ENCODE peak calls at places on chromosomes 12 and 14, in nine cellular contexts. M, N, D, S, W, E, J, G and C are unnamed samples.

GRCh38 chr14:102772781-102773570 is 4.3 kb upstream of the TRAF3 start:
- DNase-seq in M (no peak), N (no peak), D (no peak), S (no peak), W (no peak), E (peak; percentile 50), J (no peak), G (no peak), C (no peak)

GRCh38 chr14:92917041-92917940 is 5.7 kb upstream of the CHGA start:
- DNase-seq in M (no peak), N (no peak), D (no peak), S (no peak), W (no peak), E (no peak), J (no peak), G (no peak), C (no peak)

GRCh38 chr12:45433441-45433868 is 217.6 kb downstream of the ANO6 start:
- DNase-seq in M (no peak), N (no peak), D (no peak), S (no peak), W (no peak), E (no peak), J (no peak), G (no peak), C (no peak)

GRCh38 chr14:32011225-32011624 is 65.9 kb upstream of the ARHGAP5 start:
- DNase-seq in M (no peak), N (no peak), D (no peak), S (no peak), W (no peak), E (no peak), J (no peak), G (no peak), C (no peak)

GRCh38 chr12:106030210-106031175 is 108.3 kb downstream of the NUAK1 start:
- DNase-seq in M (peak; percentile 64), N (no peak), D (peak; percentile 62), S (no peak), W (no peak), E (no peak), J (no peak), G (no peak), C (peak; percentile 97)

GRCh38 chr12:121974026-121974985 is 47.4 kb upstream of the BCL7A start:
- DNase-seq in M (no peak), N (no peak), D (no peak), S (no peak), W (no peak), E (no peak), J (no peak), G (no peak), C (no peak)

GRCh38 chr12:51976376-51977160 is 25.1 kb downstream of the ACVR1B start:
- DNase-seq in M (peak; percentile 64), N (no peak), D (no peak), S (no peak), W (no peak), E (no peak), J (no peak), G (no peak), C (peak; percentile 55)

GRCh38 chr12:3436496-3437060 is 54.4 kb upstream of the PRMT8 start:
- DNase-seq in M (no peak), N (no peak), D (no peak), S (no peak), W (no peak), E (no peak), J (no peak), G (no peak), C (no peak)

DNA sequence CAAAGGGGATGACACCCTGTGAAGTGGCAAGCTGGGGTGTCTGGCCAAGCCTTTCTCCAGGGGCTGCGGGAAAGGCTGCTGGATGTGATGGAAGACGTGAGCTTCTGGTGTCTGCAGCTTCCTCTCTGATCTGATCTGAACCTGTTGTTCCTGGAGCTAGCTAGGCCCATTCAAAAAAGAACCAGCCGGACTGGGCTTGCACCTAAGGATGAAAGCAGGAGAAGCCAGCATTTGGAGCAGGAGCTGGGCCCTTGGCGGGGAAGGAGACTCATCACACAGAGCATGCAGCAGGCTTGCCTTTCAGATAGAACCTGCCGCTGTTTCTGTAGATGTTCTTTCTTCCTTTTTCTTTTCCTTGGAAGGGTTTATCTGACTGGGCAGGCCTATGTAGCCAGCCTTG is 9.5 kb downstream of the RPH3A start:
- DNase-seq in M (no peak), N (no peak), D (no peak), S (no peak), W (no peak), E (no peak), J (no peak), G (no peak), C (no peak)
- H3K4me3 ChIP-seq in M (no peak overlapping the region), N (no peak overlapping the region), D (no peak overlapping the region), S (no peak overlapping the region), W (no peak overlapping the region), E (no peak overlapping the region), J (no peak overlapping the region), G (no peak overlapping the region), C (no peak overlapping the region)

DNA sequence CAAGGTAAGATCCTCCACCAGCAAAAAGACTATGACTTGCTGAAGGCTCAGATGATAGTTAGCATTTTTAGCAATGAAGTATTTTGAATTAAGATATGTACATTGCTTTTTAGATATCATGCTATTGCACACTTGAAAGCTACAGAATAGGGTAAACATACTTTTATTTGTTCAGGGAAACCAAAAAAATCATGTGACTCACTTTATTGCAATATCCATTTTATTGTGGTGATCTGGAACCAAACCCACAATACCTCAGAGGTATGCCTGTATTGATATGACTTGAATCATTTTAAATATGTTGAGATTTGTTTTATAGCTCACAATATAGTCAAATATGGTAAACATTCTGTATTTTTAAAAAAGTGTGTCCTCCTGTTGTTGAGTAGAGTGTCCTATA is 96.1 kb downstream of the DIO3 start:
- DNase-seq in M (no peak), N (no peak), D (no peak), S (no peak), W (no peak), E (no peak), J (no peak), G (no peak), C (no peak)
- H3K4me3 ChIP-seq in M (no peak overlapping the region), N (no peak overlapping the region), D (no peak overlapping the region), S (no peak overlapping the region), W (no peak overlapping the region), E (no peak overlapping the region), J (no peak overlapping the region), G (no peak overlapping the region), C (no peak overlapping the region)

DNA sequence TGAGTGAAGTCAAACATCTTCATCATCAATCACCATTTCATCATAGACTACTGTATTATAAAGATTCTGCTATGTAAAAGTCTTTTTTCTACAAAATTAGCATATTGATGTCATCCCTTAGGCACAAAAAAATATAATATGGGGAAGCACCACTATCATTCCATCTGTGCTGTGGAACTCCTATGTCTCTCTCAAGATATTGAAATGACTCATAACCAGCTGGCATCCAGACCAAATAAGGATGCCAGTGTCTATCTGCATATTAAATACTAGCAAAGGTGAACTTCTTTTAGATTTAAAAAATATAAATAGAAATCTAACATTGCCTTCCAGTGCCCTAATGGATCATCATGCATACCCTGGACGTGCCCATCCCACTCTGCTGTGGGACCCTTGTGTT is 17.9 kb upstream of the DCAF5 start:
- DNase-seq in M (no peak), N (no peak), D (no peak), S (no peak), W (no peak), E (no peak), J (no peak), G (no peak), C (no peak)
- H3K4me3 ChIP-seq in M (no peak overlapping the region), N (no peak overlapping the region), D (no peak overlapping the region), S (no peak overlapping the region), W (no peak overlapping the region), E (no peak overlapping the region), J (no peak overlapping the region), G (no peak overlapping the region), C (no peak overlapping the region)

GRCh38 chr12:1330475-1330827 is 263.9 kb downstream of the FBXL14 start:
- DNase-seq in M (no peak), N (no peak), D (no peak), S (no peak), W (no peak), E (no peak), J (no peak), G (no peak), C (no peak)

GRCh38 chr12:1326258-1326657 is 268.1 kb downstream of the FBXL14 start:
- DNase-seq in M (no peak), N (no peak), D (no peak), S (no peak), W (no peak), E (no peak), J (no peak), G (no peak), C (no peak)

GRCh38 chr12:1325666-1326065 is 268.7 kb downstream of the FBXL14 start:
- DNase-seq in M (no peak), N (no peak), D (no peak), S (no peak), W (no peak), E (no peak), J (no peak), G (no peak), C (no peak)

GRCh38 chr12:1329784-1330474 is 264.5 kb downstream of the FBXL14 start:
- DNase-seq in M (no peak), N (no peak), D (no peak), S (no peak), W (no peak), E (no peak), J (no peak), G (no peak), C (no peak)

GRCh38 chr12:1328385-1328784 is 266.0 kb downstream of the FBXL14 start:
- DNase-seq in M (no peak), N (no peak), D (no peak), S (no peak), W (no peak), E (no peak), J (no peak), G (no peak), C (no peak)
- H3K4me3 ChIP-seq in M (no peak overlapping the region), N (no peak overlapping the region), D (no peak overlapping the region), S (no peak overlapping the region), W (no peak overlapping the region), E (no peak overlapping the region), J (no peak overlapping the region), G (no peak overlapping the region), C (no peak overlapping the region)